ENCODE peak calls at places on chromosomes 4 and X, in four cellular contexts. One of them, this sample, is unnamed.

GRCh38 chrX:13077168-13077567 is 32.7 kb upstream of the FAM9C start:
- DNase-seq in K562: no peak
- DNase-seq in WTC11: no peak
- DNase-seq in A549: no peak
- DNase-seq in this sample: no peak

GRCh38 chrX:43349363-43349762 is 306.7 kb upstream of the MAOA start:
- DNase-seq in K562: peak; percentile 40
- DNase-seq in WTC11: peak; percentile 30
- DNase-seq in A549: peak; percentile 33
- DNase-seq in this sample: peak; percentile 44

GRCh38 chr4:121728798-121729226 is 32.0 kb upstream of the ANXA5 start:
- DNase-seq in K562: no peak
- DNase-seq in WTC11: no peak
- DNase-seq in A549: peak; percentile 21
- DNase-seq in this sample: no peak

GRCh38 chrX:150547511-150548115 is 20.8 kb upstream of the MTM1 start:
- DNase-seq in K562: peak; percentile 33
- DNase-seq in WTC11: peak; percentile 48
- DNase-seq in A549: peak; percentile 48
- DNase-seq in this sample: no peak

GRCh38 chrX:39869846-39870601 is 227.7 kb downstream of the BCOR start:
- DNase-seq in K562: peak; percentile 71
- DNase-seq in WTC11: no peak
- DNase-seq in A549: peak; percentile 35
- DNase-seq in this sample: no peak

GRCh38 chr4:8905236-8905772 is 33.7 kb upstream of the HMX1 start:
- DNase-seq in K562: no peak
- DNase-seq in WTC11: peak; percentile 6
- DNase-seq in A549: no peak
- DNase-seq in this sample: no peak

GRCh38 chr4:74578329-74578728 is 133.4 kb downstream of the AREG start:
- DNase-seq in K562: no peak
- DNase-seq in WTC11: no peak
- DNase-seq in A549: no peak
- DNase-seq in this sample: no peak

GRCh38 chr4:116027311-116027710 is 913.9 kb upstream of the NDST4 start:
- DNase-seq in K562: no peak
- DNase-seq in WTC11: no peak
- DNase-seq in A549: no peak
- DNase-seq in this sample: no peak

GRCh38 chr4:53780736-53781400 is 189.6 kb upstream of the LNX1 start:
- DNase-seq in K562: no peak
- DNase-seq in WTC11: no peak
- DNase-seq in A549: peak; percentile 44
- DNase-seq in this sample: no peak

GRCh38 chr4:99447079-99447478 is 11.9 kb upstream of the ADH7 start:
- DNase-seq in K562: peak; percentile 16
- DNase-seq in WTC11: no peak
- DNase-seq in A549: peak; percentile 72
- DNase-seq in this sample: no peak

GRCh38 chrX:149044471-149044870 is 460.6 kb downstream of the IDS start:
- DNase-seq in K562: no peak
- DNase-seq in WTC11: no peak
- DNase-seq in A549: no peak
- DNase-seq in this sample: no peak

GRCh38 chr4:70734971-70735370 is 13.2 kb downstream of the RUFY3 start:
- DNase-seq in K562: no peak
- DNase-seq in WTC11: no peak
- DNase-seq in A549: no peak
- DNase-seq in this sample: no peak

GRCh38 chr4:174553828-174554227 is 31.5 kb upstream of the HPGD start:
- DNase-seq in K562: no peak
- DNase-seq in WTC11: no peak
- DNase-seq in A549: no peak
- DNase-seq in this sample: no peak

DNA sequence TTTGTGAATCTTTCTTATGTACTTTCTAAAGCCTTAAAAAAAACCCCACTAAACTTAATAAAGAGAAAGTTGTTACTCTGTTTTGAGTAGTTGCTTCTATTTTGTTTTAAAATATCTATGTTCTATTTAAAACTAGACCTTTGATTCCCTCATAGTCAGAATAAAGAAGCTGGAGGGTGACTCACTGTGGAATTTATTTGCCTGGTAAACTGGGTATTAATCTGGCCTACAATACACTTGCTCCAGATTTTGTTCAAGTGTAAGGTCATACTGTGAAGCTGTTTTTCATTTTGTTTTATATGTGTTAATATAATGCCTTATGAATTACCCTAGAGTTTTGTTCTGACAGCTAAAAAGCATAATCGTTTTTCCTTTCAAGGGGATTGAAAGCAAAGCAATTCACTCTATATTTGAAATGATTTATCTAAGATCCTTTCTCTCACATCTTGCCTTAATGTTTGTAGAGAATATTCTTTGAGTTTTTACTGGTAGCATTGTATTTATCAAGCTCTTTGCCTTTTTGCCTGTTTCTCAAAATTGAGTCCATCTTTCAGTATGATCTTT is 277.4 kb upstream of the PITX2 start:
- DNase-seq in K562: no peak
- DNase-seq in WTC11: no peak
- DNase-seq in A549: no peak
- DNase-seq in this sample: no peak
- TF ChIP-seq NR3C1 in K562: no peak
- TF ChIP-seq NR3C1 in WTC11: no peak
- TF ChIP-seq NR3C1 in A549: no peak
- TF ChIP-seq NR3C1 in this sample: no peak

DNA sequence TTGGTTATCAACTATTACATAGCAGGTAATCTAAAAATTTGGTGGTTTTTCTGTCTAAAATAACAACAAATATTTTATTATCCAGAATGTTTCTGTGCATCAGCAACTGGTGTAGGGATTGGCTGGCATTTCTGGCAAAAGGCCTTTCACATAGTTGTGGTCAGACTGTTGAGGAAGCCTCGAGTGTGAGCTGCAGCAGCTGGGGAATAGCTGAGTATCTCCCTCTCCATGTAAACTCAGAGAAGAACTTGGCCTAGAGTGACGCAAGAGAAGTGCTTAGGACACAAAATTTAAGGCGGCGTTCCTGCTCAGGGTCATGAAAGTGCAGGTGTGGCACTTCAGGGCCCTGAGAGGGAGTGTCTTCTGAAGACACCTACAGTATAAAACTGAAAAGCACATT is 558.9 kb downstream of the SPOCK3 start:
- DNase-seq in K562: no peak
- DNase-seq in WTC11: no peak
- DNase-seq in A549: no peak
- DNase-seq in this sample: no peak
- TF ChIP-seq NR3C1 in K562: no peak
- TF ChIP-seq NR3C1 in WTC11: no peak
- TF ChIP-seq NR3C1 in A549: no peak
- TF ChIP-seq NR3C1 in this sample: no peak

DNA sequence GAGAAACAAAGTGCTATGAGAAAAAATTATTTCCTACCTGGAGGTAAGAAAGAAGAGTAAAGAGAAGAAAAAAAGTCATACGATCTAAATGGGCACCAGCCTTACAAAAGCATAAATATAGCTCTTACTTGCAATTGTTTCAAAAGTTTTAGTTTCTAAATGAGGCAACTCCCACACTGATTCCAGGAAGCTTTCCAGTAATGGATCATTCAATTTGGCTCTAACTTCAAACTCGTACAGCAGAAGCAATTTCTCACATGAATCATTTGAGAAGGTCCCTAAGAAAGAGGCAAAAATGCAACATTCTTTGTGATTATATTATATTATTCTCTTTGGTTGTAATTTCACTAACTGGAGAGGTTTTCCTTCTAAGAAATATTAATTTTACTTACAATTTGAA is 109.9 kb downstream of the DLG3 start:
- DNase-seq in K562: no peak
- DNase-seq in WTC11: no peak
- DNase-seq in A549: no peak
- DNase-seq in this sample: no peak
- TF ChIP-seq NR3C1 in K562: no peak
- TF ChIP-seq NR3C1 in WTC11: no peak
- TF ChIP-seq NR3C1 in A549: no peak
- TF ChIP-seq NR3C1 in this sample: no peak

DNA sequence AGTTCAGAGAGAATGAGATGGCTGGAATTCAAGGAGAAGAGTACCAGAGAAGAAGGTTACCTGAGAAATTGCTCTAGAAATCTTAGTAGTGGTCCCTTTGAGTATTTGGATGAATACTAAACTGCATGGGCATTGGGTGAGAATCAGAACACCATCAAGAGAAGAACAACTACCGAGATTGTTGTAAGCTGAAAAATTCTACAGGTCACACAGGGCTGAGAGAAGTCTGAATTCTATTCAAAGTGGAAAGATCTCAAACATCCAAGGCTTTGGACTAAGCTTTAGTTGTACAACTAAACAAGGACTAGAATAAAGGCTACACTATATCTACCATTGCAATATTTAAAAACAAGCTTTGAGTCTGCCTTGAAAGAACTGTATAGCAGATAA is 40.8 kb downstream of the LRBA start:
- DNase-seq in K562: no peak
- DNase-seq in WTC11: no peak
- DNase-seq in A549: no peak
- DNase-seq in this sample: no peak
- TF ChIP-seq NR3C1 in K562: no peak
- TF ChIP-seq NR3C1 in WTC11: no peak
- TF ChIP-seq NR3C1 in A549: no peak
- TF ChIP-seq NR3C1 in this sample: no peak

DNA sequence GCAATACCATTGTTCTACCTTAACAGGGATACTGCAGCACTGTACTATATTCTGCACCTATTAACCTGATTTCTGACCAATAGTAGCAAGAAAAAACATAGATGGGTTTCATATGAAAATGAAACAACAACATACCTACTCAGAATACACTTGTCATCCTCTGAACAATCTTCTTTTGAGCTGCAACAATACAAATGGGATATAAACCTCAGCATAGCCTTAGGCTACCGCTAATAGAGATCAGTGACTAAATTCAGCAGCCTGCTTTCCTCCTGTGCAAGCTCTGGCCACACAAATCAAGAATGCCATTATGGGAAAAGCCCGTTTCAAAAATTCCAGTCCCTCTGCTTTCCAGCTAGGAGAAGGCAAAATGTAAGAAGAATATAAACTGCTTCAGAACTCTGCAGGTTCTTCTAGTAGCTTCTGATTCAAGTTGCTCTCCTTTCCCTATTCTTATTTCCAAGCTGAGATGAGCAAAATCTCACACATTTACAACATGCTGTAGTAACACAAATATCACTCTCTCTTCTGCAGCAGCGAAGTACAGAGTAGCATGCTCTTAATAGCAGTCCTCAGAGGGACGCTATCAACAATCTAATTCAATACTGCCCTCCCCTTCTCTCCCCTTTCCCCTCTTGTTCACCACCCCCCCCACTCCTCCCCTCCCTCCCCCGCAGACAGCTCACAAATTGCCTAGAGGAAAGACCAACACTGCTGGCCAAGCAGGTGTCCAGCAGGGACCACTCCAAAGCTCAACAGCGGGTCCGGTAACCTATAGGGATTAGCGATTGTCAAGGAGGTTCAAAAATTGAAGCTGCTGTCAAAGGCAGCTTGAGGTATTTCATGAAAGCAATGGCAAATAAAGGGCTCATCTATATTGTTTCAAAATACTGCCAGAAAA is 143.2 kb downstream of the KLHL13 start:
- DNase-seq in K562: no peak
- DNase-seq in WTC11: no peak
- DNase-seq in A549: no peak
- DNase-seq in this sample: no peak
- TF ChIP-seq NR3C1 in K562: no peak
- TF ChIP-seq NR3C1 in WTC11: no peak
- TF ChIP-seq NR3C1 in A549: no peak
- TF ChIP-seq NR3C1 in this sample: no peak

DNA sequence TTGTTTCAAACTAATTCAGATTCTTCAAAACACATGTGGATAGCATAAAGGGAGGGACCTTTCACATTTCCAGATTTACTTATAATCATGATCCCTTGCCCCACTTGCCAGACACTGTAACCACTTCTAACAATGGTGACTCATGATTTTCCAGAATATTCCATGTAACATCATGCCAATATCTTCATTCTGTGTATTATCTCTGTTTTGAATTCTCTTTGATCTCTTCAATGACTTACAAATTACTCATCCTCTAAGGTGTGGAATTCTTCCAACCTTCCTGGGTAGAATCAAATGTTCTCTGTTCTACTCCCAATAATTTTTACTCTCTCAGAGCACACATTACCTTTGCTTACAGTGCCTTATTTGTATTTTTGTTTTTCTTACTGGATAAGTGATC is 517.1 kb downstream of the PCDH7 start:
- DNase-seq in K562: no peak
- DNase-seq in WTC11: no peak
- DNase-seq in A549: no peak
- DNase-seq in this sample: no peak
- TF ChIP-seq NR3C1 in K562: no peak
- TF ChIP-seq NR3C1 in WTC11: no peak
- TF ChIP-seq NR3C1 in A549: no peak
- TF ChIP-seq NR3C1 in this sample: no peak

DNA sequence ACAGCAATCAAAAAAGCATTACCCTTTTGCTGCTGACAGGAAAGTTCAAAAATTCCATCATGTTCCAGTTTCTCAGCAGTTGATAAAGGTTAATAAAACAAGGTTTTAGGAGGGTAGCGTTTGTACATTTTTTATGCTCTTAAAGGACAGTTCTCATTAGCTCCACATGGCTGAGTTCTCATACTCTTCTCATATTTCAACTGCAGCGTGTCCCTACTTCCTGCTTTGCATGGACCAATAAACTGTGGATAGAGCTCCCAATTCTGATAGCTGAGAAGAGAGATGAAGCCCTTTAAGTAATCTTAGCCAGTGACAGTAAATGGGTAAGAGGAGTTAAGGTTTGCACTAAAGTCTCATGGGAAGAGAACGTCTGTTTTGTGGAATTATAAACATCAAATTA is 53.5 kb downstream of the SPANXA2 start:
- DNase-seq in K562: no peak
- DNase-seq in WTC11: no peak
- DNase-seq in A549: peak; percentile 4
- DNase-seq in this sample: no peak
- TF ChIP-seq NR3C1 in K562: no peak
- TF ChIP-seq NR3C1 in WTC11: no peak
- TF ChIP-seq NR3C1 in A549: no peak
- TF ChIP-seq NR3C1 in this sample: no peak

GRCh38 chr4:83618431-83618830 is 82.5 kb downstream of the GPAT3 start:
- DNase-seq in K562: peak; percentile 47
- DNase-seq in WTC11: no peak
- DNase-seq in A549: peak; percentile 57
- DNase-seq in this sample: peak; percentile 87
- TF ChIP-seq NR3C1 in K562: no peak
- TF ChIP-seq NR3C1 in WTC11: no peak
- TF ChIP-seq NR3C1 in A549: no peak
- TF ChIP-seq NR3C1 in this sample: no peak

GRCh38 chr4:1047976-1048780 is 36.8 kb downstream of the FGFRL1 start:
- DNase-seq in K562: no peak
- DNase-seq in WTC11: no peak
- DNase-seq in A549: no peak
- DNase-seq in this sample: no peak

GRCh38 chr4:1048781-1049590 is 37.6 kb downstream of the FGFRL1 start:
- DNase-seq in K562: no peak
- DNase-seq in WTC11: no peak
- DNase-seq in A549: no peak
- DNase-seq in this sample: no peak

GRCh38 chr4:1045595-1046201 is 34.3 kb downstream of the FGFRL1 start:
- DNase-seq in K562: no peak
- DNase-seq in WTC11: no peak
- DNase-seq in A549: no peak
- DNase-seq in this sample: no peak

GRCh38 chr4:1045193-1045594 is 33.8 kb downstream of the FGFRL1 start:
- DNase-seq in K562: no peak
- DNase-seq in WTC11: no peak
- DNase-seq in A549: no peak
- DNase-seq in this sample: no peak

GRCh38 chr4:1047106-1047975 is 35.9 kb downstream of the FGFRL1 start:
- DNase-seq in K562: no peak
- DNase-seq in WTC11: peak; percentile 35
- DNase-seq in A549: no peak
- DNase-seq in this sample: no peak
- TF ChIP-seq NR3C1 in K562: no peak
- TF ChIP-seq NR3C1 in WTC11: no peak
- TF ChIP-seq NR3C1 in A549: no peak
- TF ChIP-seq NR3C1 in this sample: no peak

This sample was measured in HepG2.